ENCODE peak calls at places on chromosomes 5 and 9, in seven cellular contexts. M is neural progenitor cell, I is fibroblast of pulmonary artery, J is IMR-90, S is HFF-Myc, N is suprapubic skin, F is ovary. O is an unnamed sample.

GRCh38 chr5:88689662-88690351 is 193.2 kb downstream of the MEF2C start:
- DNase-seq in J (no peak), F (no peak), M (peak), I (no peak), N (no peak), S (no peak), O (no peak)

GRCh38 chr9:34623386-34624235 is 3.3 kb upstream of the DCTN3 start:
- DNase-seq in J (no peak), N (no peak), I (no peak), M (no peak), S (no peak), F (no peak), O (no peak)

GRCh38 chr5:139151902-139152301 is 46.3 kb downstream of the SIL1 start:
- DNase-seq in J (no peak), N (no peak), I (no peak), S (no peak), F (no peak), M (peak), O (no peak)

GRCh38 chr5:94376672-94377345 is 241.6 kb downstream of the KIAA0825 start:
- DNase-seq in I (no peak), M (no peak), J (no peak), F (no peak), N (no peak), S (no peak), O (peak)

GRCh38 chr5:124902097-124902821 is 155.8 kb upstream of the ZNF608 start:
- DNase-seq in I (peak), N (no peak), J (peak), F (no peak), M (no peak), S (peak), O (peak)

GRCh38 chr9:135221951-135222631 is 134.6 kb downstream of the OLFM1 start:
- DNase-seq in S (no peak), I (no peak), M (peak), F (no peak), J (no peak), N (no peak), O (no peak)

GRCh38 chr5:154221371-154221896 is 30.9 kb downstream of the GALNT10 start:
- DNase-seq in N (no peak), J (peak), S (peak), F (no peak), M (peak), I (peak), O (peak)

GRCh38 chr5:134511796-134512660 is 13.4 kb upstream of the JADE2 start:
- DNase-seq in M (peak), N (peak), F (peak), S (no peak), I (peak), J (peak), O (peak)

GRCh38 chr9:134637241-134637640 is 4.4 kb upstream of the COL5A1 start:
- DNase-seq in S (no peak), N (no peak), I (no peak), J (no peak), F (peak), M (no peak), O (peak)

GRCh38 chr9:125959980-125960619 is 212.9 kb downstream of the PBX3 start:
- DNase-seq in M (no peak), F (no peak), J (no peak), N (no peak), I (no peak), S (no peak), O (peak)

GRCh38 chr9:115672477-115673316 is 480.9 kb upstream of the PAPPA start:
- DNase-seq in S (peak), F (no peak), I (peak), J (peak), M (no peak), N (no peak), O (peak)

GRCh38 chr5:176543428-176544182 is 5.5 kb upstream of the CDHR2 start:
- DNase-seq in F (peak), S (no peak), M (peak), I (peak), N (no peak), J (no peak), O (no peak)

GRCh38 chr9:111719541-111719940 is 58.1 kb downstream of the GNG10 start:
- DNase-seq in J (no peak), M (no peak), F (no peak), S (no peak), I (no peak), N (no peak), O (no peak)

GRCh38 chr5:112848116-112848811 is 12.8 kb upstream of the SRP19 start:
- DNase-seq in N (no peak), M (peak), J (peak), I (peak), F (no peak), S (peak), O (peak)

GRCh38 chr5:40490464-40491083 is 189.1 kb upstream of the PTGER4 start:
- DNase-seq in N (no peak), F (no peak), J (no peak), I (no peak), S (no peak), M (no peak), O (peak)

GRCh38 chr9:68462004-68462775 is 78.5 kb downstream of the TMEM252 start:
- DNase-seq in M (peak), F (no peak), J (no peak), N (no peak), S (no peak), I (no peak), O (peak)

GRCh38 chr5:161548472-161549094 is 2.1 kb upstream of the GABRB2 start:
- DNase-seq in I (no peak), N (no peak), M (peak), J (no peak), F (no peak), S (no peak), O (no peak)

GRCh38 chr9:68599826-68600225 is 59.1 kb upstream of the TMEM252 start:
- DNase-seq in J (no peak), S (no peak), M (no peak), I (no peak), F (no peak), N (no peak), O (no peak)

DNA sequence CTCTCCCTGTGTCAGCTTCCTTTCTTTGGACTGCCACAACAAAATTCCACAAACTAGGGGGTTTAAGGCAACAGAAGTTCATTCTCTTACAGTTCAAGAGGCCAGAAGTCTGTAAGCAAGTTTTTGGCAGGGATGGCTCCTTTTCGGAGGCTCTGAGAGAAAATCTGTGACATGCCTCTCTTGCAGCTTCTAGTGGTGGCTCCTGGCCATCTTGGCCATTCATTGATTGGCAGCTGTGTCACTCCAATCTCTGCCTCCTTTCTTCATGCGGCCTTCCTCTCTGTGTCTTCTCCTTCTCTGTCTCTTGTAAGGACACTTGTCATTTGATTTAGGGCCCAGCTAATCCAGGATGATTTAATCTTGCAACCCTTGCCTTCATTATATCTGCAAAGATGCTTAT is 2.0 kb upstream of the NEUROG1 start:
- DNase-seq in M (no peak), S (no peak), N (no peak), F (no peak), I (no peak), J (no peak), O (no peak)
- TF ChIP-seq CTCF in M (no peak), S (no peak), N (no peak), F (no peak), I (no peak), J (no peak), O (no peak)

GRCh38 chr5:95643152-95643551 is 3.4 kb upstream of the RFESD start:
- DNase-seq in S (no peak), M (no peak), N (no peak), I (no peak), J (no peak), F (no peak), O (no peak)

GRCh38 chr5:95647331-95647659 is 718 bp downstream of the RFESD start:
- DNase-seq in M (no peak), J (no peak), F (no peak), S (no peak), I (no peak), N (no peak), O (no peak)

GRCh38 chr5:95644351-95645042 is 2.1 kb upstream of the RFESD start:
- DNase-seq in N (peak), S (no peak), M (peak), I (peak), F (peak), J (peak), O (peak)

GRCh38 chr5:95646569-95647330 is at the start of gene RFESD:
- DNase-seq in S (peak), N (peak), M (peak), I (peak), J (peak), F (peak), O (peak)

DNA sequence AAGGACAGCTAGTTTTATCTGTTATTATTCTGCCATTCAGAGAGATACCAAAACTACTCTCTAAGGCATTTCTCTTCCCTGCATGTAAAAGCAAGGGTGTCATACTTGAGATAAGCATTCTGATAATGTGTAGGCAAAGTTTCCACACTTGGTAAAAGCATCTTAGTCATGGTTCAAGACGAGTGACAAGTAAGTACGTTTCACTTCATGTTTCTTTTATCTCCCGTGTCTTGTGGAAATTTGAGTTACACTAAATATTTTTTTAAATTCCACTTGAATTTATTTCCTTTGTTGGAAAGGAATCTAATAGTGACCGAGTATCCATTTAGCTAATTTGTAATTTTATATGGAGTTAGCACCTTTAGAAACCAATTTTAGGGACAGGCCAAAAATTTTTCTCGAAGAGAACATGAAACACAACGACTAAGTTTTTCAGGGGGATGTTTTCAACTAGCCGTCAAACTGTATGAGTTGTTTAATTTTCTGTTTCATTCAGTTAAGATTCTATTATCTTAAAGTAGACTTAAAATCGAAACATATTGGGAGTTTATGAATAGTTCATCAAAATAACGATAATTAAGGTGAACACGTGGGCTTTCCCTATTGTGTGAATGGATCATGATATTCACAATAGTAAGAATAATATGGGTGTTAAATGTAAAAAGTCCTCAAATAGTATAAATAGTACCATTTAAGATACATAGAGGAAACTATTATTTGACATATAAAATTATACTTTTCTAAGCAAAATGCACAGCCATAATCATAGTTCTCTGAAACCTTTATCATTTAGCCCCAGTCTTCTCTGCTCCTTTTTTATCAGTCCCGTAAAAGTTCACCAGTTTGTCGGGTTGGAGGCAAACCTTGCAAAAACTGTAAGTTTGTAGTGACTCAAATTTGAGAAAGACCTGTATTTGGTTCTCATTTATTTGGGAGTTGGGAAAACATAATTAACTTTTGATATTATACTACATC is 1.6 kb downstream of the RFESD start:
- DNase-seq in M (no peak), N (no peak), I (peak), F (no peak), S (no peak), J (peak), O (peak)
- H3K4me3 ChIP-seq in M (no peak), N (no peak), I (no peak), F (no peak), S (no peak), J (no peak), O (no peak)

GRCh38 chr5:25713259-25713658 is 1068.5 kb upstream of the CDH10 start:
- DNase-seq in F (no peak), S (no peak), M (peak), N (no peak), J (no peak), I (no peak), O (no peak)
- TF ChIP-seq CTCF in F (no peak), S (no peak), M (peak), N (no peak), J (no peak), I (no peak), O (no peak)

GRCh38 chr9:131116281-131117101 is 8.9 kb upstream of the NUP214 start:
- DNase-seq in F (no peak), N (peak), S (no peak), J (no peak), I (peak), M (no peak), O (no peak)

GRCh38 chr9:131119600-131119999 is 5.8 kb upstream of the NUP214 start:
- DNase-seq in M (no peak), S (no peak), J (no peak), I (no peak), F (no peak), N (peak), O (no peak)

GRCh38 chr9:131120620-131121228 is 4.7 kb upstream of the NUP214 start:
- DNase-seq in M (no peak), S (no peak), J (no peak), N (peak), I (no peak), F (no peak), O (no peak)

GRCh38 chr9:131117111-131117761 is 8.2 kb upstream of the NUP214 start:
- DNase-seq in F (no peak), I (peak), J (no peak), S (no peak), N (peak), M (no peak), O (no peak)

DNA sequence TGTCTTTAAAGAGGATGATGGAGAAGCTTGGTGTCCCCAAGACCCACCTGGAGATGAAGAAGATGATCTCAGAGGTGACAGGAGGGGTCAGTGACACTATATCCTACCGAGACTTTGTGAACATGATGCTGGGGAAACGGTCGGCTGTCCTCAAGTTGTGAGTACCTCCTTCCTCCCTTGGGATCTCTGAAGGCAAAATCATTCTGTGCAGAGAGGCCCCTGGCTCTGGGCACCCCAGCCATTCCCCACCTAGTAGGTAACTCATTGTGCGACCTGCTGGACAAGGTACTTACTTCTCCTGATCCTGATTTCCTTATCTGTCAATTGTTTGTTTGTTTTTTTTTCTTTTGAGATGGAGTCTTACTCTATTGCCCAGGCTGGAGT is 7.6 kb upstream of the NUP214 start:
- DNase-seq in M (no peak), F (no peak), S (no peak), N (no peak), J (no peak), I (no peak), O (no peak)
- H3K4me3 ChIP-seq in M (no peak), F (no peak), S (no peak), N (no peak), J (no peak), I (no peak), O (no peak)

GRCh38 chr5:164051745-164052144 is 546.3 kb downstream of the MAT2B start:
- DNase-seq in I (peak), F (no peak), J (peak), M (no peak), S (no peak), N (no peak), O (peak)

GRCh38 chr5:164054461-164054860 is 549.0 kb downstream of the MAT2B start:
- DNase-seq in S (no peak), J (peak), N (no peak), I (no peak), F (no peak), M (no peak), O (no peak)

GRCh38 chr5:164052536-164053090 is 547.2 kb downstream of the MAT2B start:
- DNase-seq in M (no peak), F (no peak), J (peak), S (no peak), N (no peak), I (peak), O (peak)

GRCh38 chr5:164053123-164053522 is 547.7 kb downstream of the MAT2B start:
- DNase-seq in M (no peak), S (no peak), N (no peak), F (no peak), I (no peak), J (peak), O (no peak)

GRCh38 chr5:164048527-164048926 is 543.1 kb downstream of the MAT2B start:
- DNase-seq in I (peak), S (no peak), J (peak), N (no peak), M (no peak), F (no peak), O (peak)
- TF ChIP-seq CTCF in I (peak), S (no peak), J (peak), N (no peak), M (peak), F (no peak), O (peak)

GRCh38 chr5:34038430-34038829 is 4.6 kb downstream of the C1QTNF3 start:
- DNase-seq in F (no peak), N (no peak), S (no peak), J (no peak), I (no peak), M (peak), O (no peak)
- H3K4me3 ChIP-seq in F (no peak), N (no peak), S (no peak), J (no peak), I (no peak), M (no peak), O (no peak)

DNA sequence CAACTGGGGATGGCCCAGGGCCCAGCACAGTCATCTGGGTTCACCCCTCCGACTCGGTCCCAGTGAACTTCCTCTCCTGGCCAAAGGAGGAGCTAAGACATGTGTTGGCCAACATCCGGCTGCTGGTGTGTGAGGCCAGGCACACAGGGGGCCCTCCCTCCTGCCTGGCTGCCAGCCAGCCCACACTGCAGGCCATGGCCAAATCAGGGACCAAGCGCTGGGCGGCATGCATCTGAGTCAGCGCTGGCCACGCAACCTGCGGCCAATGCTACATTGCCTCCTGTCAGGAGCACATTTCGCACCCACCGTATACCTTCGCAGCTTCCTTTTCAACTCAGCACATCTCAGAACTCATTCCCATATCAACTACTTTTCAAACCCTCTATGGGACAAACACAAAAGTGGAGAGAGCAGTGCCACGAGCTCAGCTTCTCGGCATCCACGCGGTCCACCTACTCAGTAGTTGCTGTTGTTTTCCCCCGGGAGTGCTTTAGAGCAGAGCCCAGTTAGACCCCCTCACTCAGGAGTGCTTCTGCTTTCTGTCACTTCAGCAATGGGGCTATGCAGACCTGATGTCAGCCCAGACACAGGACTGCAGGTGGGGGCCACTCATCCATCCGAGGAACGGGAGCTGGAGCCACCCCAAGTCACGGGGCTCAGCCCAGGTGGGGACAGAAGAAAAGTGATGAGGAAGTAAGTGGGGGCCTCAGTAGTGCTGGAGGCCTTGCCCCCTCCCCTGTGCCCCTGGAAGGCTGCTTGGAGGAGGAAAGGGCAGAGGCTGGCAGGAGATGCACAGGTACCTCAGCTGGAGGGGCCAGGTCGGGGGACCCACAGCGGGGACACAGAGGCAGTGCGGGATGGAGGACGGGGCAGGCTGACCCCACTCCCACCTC is 13.9 kb downstream of the NINJ1 start:
- DNase-seq in J (peak), M (no peak), F (peak), N (peak), S (peak), I (peak), O (peak)
- TF ChIP-seq CTCF in J (peak), M (peak), F (no peak), N (peak), S (peak), I (peak), O (peak)

DNA sequence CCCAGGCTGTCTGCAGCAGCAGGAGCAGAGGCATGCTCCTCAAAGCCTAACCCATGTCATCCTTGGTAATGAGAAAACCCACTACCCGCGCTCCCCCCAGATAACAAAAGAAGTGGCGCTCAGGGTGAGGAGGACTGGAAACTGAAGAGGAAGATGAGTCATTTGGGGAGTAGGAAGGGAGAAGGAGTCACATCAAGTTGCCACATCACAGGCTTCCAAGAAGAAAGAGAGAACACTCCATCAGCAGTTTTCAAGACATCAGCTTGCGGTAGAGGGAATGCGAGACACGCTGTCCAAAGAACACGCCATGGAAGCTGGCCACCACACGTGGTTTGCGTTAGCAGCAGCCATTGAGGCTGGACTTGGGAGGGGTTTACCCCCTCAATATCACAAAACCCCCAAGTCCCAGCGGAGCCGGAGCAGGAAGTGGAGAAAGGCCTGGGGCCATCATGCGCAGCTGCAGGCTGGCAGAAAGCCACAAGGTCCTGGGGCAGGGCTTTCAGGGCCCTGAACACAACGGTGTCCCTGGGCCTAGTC is 41.5 kb downstream of the SH3PXD2B start:
- DNase-seq in I (peak), J (peak), S (peak), M (no peak), F (peak), N (peak), O (peak)
- H3K4me3 ChIP-seq in I (no peak), J (no peak), S (no peak), M (no peak), F (no peak), N (no peak), O (no peak)

DNA sequence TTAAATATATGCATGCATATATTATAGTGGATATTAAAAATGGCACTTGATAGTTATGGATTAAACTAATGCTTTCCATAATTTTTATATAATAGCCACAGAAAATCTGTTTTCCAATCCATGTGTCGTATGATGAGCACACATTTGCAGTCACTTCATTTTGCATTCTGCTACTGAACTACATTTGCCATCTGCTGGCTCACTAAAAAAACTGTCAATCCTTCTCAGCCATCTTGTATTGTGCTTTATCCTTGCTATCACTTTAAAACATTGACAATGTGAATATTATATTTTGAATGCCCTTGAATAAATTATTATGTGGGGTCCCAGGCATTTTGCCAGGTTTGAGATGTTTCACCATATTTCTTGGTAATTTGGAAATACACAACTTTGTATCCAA is 586.6 kb downstream of the DNAH5 start:
- DNase-seq in S (no peak), N (no peak), F (no peak), J (no peak), M (no peak), I (no peak), O (no peak)
- TF ChIP-seq CTCF in S (no peak), N (no peak), F (no peak), J (no peak), M (no peak), I (no peak), O (no peak)

O was measured in choroid plexus epithelial cell.